ENCODE peak calls at places on chromosomes 16 and 17, in seven cellular contexts. One of them, this sample, is unnamed.
A peak's percentile ranks its signal among the peaks of the same experiment; 100 is the strongest.

GRCh38 chr16:88650749-88651275 is at the start of gene CYBA:
- DNase-seq in Peyer's patch: peak; percentile 94
- DNase-seq in sigmoid colon: peak; percentile 82
- DNase-seq in tibial nerve: peak; percentile 31
- DNase-seq in prostate gland: peak; percentile 41
- DNase-seq in gastrocnemius medialis: peak; percentile 46
- DNase-seq in testis: peak; percentile 36
- DNase-seq in this sample: peak; percentile 85

GRCh38 chr16:89365996-89366395 is 124.4 kb downstream of the ANKRD11 start:
- DNase-seq in Peyer's patch: no peak
- DNase-seq in sigmoid colon: no peak
- DNase-seq in tibial nerve: no peak
- DNase-seq in prostate gland: no peak
- DNase-seq in gastrocnemius medialis: no peak
- DNase-seq in testis: no peak
- DNase-seq in this sample: no peak

GRCh38 chr17:57527437-57528083 is 217.5 kb downstream of the CCDC182 start:
- DNase-seq in Peyer's patch: no peak
- DNase-seq in sigmoid colon: no peak
- DNase-seq in tibial nerve: no peak
- DNase-seq in prostate gland: no peak
- DNase-seq in gastrocnemius medialis: no peak
- DNase-seq in testis: no peak
- DNase-seq in this sample: no peak

GRCh38 chr17:7883781-7884386 is 4.7 kb upstream of the CHD3 start:
- DNase-seq in Peyer's patch: peak; percentile 36
- DNase-seq in sigmoid colon: no peak
- DNase-seq in tibial nerve: no peak
- DNase-seq in prostate gland: no peak
- DNase-seq in gastrocnemius medialis: no peak
- DNase-seq in testis: no peak
- DNase-seq in this sample: no peak

GRCh38 chr16:88456356-88457292 is 3.5 kb downstream of the ZFPM1 start:
- DNase-seq in Peyer's patch: peak; percentile 62
- DNase-seq in sigmoid colon: no peak
- DNase-seq in tibial nerve: no peak
- DNase-seq in prostate gland: no peak
- DNase-seq in gastrocnemius medialis: no peak
- DNase-seq in testis: no peak
- DNase-seq in this sample: no peak

GRCh38 chr16:50742521-50743150 is 750 bp downstream of the CYLD start:
- DNase-seq in Peyer's patch: peak; percentile 71
- DNase-seq in sigmoid colon: no peak
- DNase-seq in tibial nerve: no peak
- DNase-seq in prostate gland: no peak
- DNase-seq in gastrocnemius medialis: peak; percentile 43
- DNase-seq in testis: no peak
- DNase-seq in this sample: no peak

GRCh38 chr17:16013943-16014407 is 14.4 kb downstream of the TTC19 start:
- DNase-seq in Peyer's patch: no peak
- DNase-seq in sigmoid colon: no peak
- DNase-seq in tibial nerve: no peak
- DNase-seq in prostate gland: no peak
- DNase-seq in gastrocnemius medialis: no peak
- DNase-seq in testis: no peak
- DNase-seq in this sample: no peak

GRCh38 chr16:69532761-69533459 is 32.9 kb upstream of the NFAT5 start:
- DNase-seq in Peyer's patch: no peak
- DNase-seq in sigmoid colon: no peak
- DNase-seq in tibial nerve: no peak
- DNase-seq in prostate gland: no peak
- DNase-seq in gastrocnemius medialis: no peak
- DNase-seq in testis: no peak
- DNase-seq in this sample: no peak

GRCh38 chr17:29722411-29723198 is 99.9 kb upstream of the CORO6 start:
- DNase-seq in Peyer's patch: peak; percentile 87
- DNase-seq in sigmoid colon: peak; percentile 78
- DNase-seq in tibial nerve: peak; percentile 67
- DNase-seq in prostate gland: peak; percentile 11
- DNase-seq in gastrocnemius medialis: peak; percentile 69
- DNase-seq in testis: peak; percentile 52
- DNase-seq in this sample: no peak

GRCh38 chr17:40453881-40454630 is 10.8 kb downstream of the IGFBP4 start:
- DNase-seq in Peyer's patch: no peak
- DNase-seq in sigmoid colon: no peak
- DNase-seq in tibial nerve: no peak
- DNase-seq in prostate gland: no peak
- DNase-seq in gastrocnemius medialis: no peak
- DNase-seq in testis: no peak
- DNase-seq in this sample: no peak

GRCh38 chr17:15261063-15261817 is 3.9 kb downstream of the PMP22 start:
- DNase-seq in Peyer's patch: peak; percentile 60
- DNase-seq in sigmoid colon: peak; percentile 84
- DNase-seq in tibial nerve: peak; percentile 32
- DNase-seq in prostate gland: no peak
- DNase-seq in gastrocnemius medialis: peak; percentile 80
- DNase-seq in testis: peak; percentile 60
- DNase-seq in this sample: peak; percentile 80

GRCh38 chr17:66707051-66707450 is 127.9 kb upstream of the CACNG5 start:
- DNase-seq in Peyer's patch: no peak
- DNase-seq in sigmoid colon: no peak
- DNase-seq in tibial nerve: no peak
- DNase-seq in prostate gland: no peak
- DNase-seq in gastrocnemius medialis: no peak
- DNase-seq in testis: no peak
- DNase-seq in this sample: no peak

GRCh38 chr16:48616571-48616970 is 6.6 kb upstream of the N4BP1 start:
- DNase-seq in Peyer's patch: no peak
- DNase-seq in sigmoid colon: peak; percentile 11
- DNase-seq in tibial nerve: no peak
- DNase-seq in prostate gland: no peak
- DNase-seq in gastrocnemius medialis: no peak
- DNase-seq in testis: no peak
- DNase-seq in this sample: no peak

GRCh38 chr17:49873926-49874325 is 26.1 kb upstream of the TAC4 start:
- DNase-seq in Peyer's patch: no peak
- DNase-seq in sigmoid colon: no peak
- DNase-seq in tibial nerve: no peak
- DNase-seq in prostate gland: no peak
- DNase-seq in gastrocnemius medialis: no peak
- DNase-seq in testis: no peak
- DNase-seq in this sample: no peak

GRCh38 chr17:43848601-43849000 is 1.6 kb downstream of the CD300LG start:
- DNase-seq in Peyer's patch: no peak
- DNase-seq in sigmoid colon: no peak
- DNase-seq in tibial nerve: no peak
- DNase-seq in prostate gland: no peak
- DNase-seq in gastrocnemius medialis: no peak
- DNase-seq in testis: no peak
- DNase-seq in this sample: peak; percentile 31

GRCh38 chr17:28946239-28946638 is 5.1 kb downstream of the PHF12 start:
- DNase-seq in Peyer's patch: no peak
- DNase-seq in sigmoid colon: no peak
- DNase-seq in tibial nerve: no peak
- DNase-seq in prostate gland: peak; percentile 65
- DNase-seq in gastrocnemius medialis: no peak
- DNase-seq in testis: no peak
- DNase-seq in this sample: no peak

GRCh38 chr17:32910769-32911168 is 17.2 kb upstream of the TMEM98 start:
- DNase-seq in Peyer's patch: peak; percentile 77
- DNase-seq in sigmoid colon: no peak
- DNase-seq in tibial nerve: no peak
- DNase-seq in prostate gland: no peak
- DNase-seq in gastrocnemius medialis: no peak
- DNase-seq in testis: no peak
- DNase-seq in this sample: no peak

GRCh38 chr17:49362723-49363117 is 670 bp upstream of the ZNF652 start:
- DNase-seq in Peyer's patch: no peak
- DNase-seq in sigmoid colon: no peak
- DNase-seq in tibial nerve: no peak
- DNase-seq in prostate gland: no peak
- DNase-seq in gastrocnemius medialis: no peak
- DNase-seq in testis: no peak
- DNase-seq in this sample: no peak

GRCh38 chr16:85216522-85217375 is 104.5 kb upstream of the CIBAR2 start:
- DNase-seq in Peyer's patch: no peak
- DNase-seq in sigmoid colon: no peak
- DNase-seq in tibial nerve: no peak
- DNase-seq in prostate gland: no peak
- DNase-seq in gastrocnemius medialis: no peak
- DNase-seq in testis: no peak
- DNase-seq in this sample: no peak

GRCh38 chr17:16339959-16340358 is 13.3 kb downstream of the CENPV start:
- DNase-seq in Peyer's patch: no peak
- DNase-seq in sigmoid colon: no peak
- DNase-seq in tibial nerve: no peak
- DNase-seq in prostate gland: no peak
- DNase-seq in gastrocnemius medialis: no peak
- DNase-seq in testis: no peak
- DNase-seq in this sample: no peak

GRCh38 chr17:42436401-42436800 is 13.3 kb upstream of the CAVIN1 start:
- DNase-seq in Peyer's patch: no peak
- DNase-seq in sigmoid colon: peak; percentile 87
- DNase-seq in tibial nerve: peak; percentile 71
- DNase-seq in prostate gland: no peak
- DNase-seq in gastrocnemius medialis: peak; percentile 62
- DNase-seq in testis: no peak
- DNase-seq in this sample: peak; percentile 68

GRCh38 chr17:47288531-47289116 is 35.0 kb downstream of the ITGB3 start:
- DNase-seq in Peyer's patch: no peak
- DNase-seq in sigmoid colon: no peak
- DNase-seq in tibial nerve: no peak
- DNase-seq in prostate gland: no peak
- DNase-seq in gastrocnemius medialis: no peak
- DNase-seq in testis: peak; percentile 45
- DNase-seq in this sample: no peak

GRCh38 chr17:47285003-47285402 is 31.4 kb downstream of the ITGB3 start:
- DNase-seq in Peyer's patch: no peak
- DNase-seq in sigmoid colon: no peak
- DNase-seq in tibial nerve: no peak
- DNase-seq in prostate gland: no peak
- DNase-seq in gastrocnemius medialis: no peak
- DNase-seq in testis: no peak
- DNase-seq in this sample: no peak

GRCh38 chr17:47287639-47288038 is 34.0 kb downstream of the ITGB3 start:
- DNase-seq in Peyer's patch: no peak
- DNase-seq in sigmoid colon: no peak
- DNase-seq in tibial nerve: no peak
- DNase-seq in prostate gland: no peak
- DNase-seq in gastrocnemius medialis: no peak
- DNase-seq in testis: no peak
- DNase-seq in this sample: no peak

GRCh38 chr17:47287068-47287467 is 33.4 kb downstream of the ITGB3 start:
- DNase-seq in Peyer's patch: no peak
- DNase-seq in sigmoid colon: no peak
- DNase-seq in tibial nerve: no peak
- DNase-seq in prostate gland: no peak
- DNase-seq in gastrocnemius medialis: no peak
- DNase-seq in testis: no peak
- DNase-seq in this sample: no peak

GRCh38 chr17:47286198-47286914 is 32.7 kb downstream of the ITGB3 start:
- DNase-seq in Peyer's patch: peak; percentile 56
- DNase-seq in sigmoid colon: no peak
- DNase-seq in tibial nerve: no peak
- DNase-seq in prostate gland: no peak
- DNase-seq in gastrocnemius medialis: no peak
- DNase-seq in testis: no peak
- DNase-seq in this sample: no peak
- TF ChIP-seq POLR2A in Peyer's patch: no peak
- TF ChIP-seq POLR2A in sigmoid colon: no peak
- TF ChIP-seq POLR2A in tibial nerve: no peak
- TF ChIP-seq POLR2A in prostate gland: no peak
- TF ChIP-seq POLR2A in gastrocnemius medialis: no peak
- TF ChIP-seq POLR2A in testis: no peak
- TF ChIP-seq POLR2A in this sample: no peak

DNA sequence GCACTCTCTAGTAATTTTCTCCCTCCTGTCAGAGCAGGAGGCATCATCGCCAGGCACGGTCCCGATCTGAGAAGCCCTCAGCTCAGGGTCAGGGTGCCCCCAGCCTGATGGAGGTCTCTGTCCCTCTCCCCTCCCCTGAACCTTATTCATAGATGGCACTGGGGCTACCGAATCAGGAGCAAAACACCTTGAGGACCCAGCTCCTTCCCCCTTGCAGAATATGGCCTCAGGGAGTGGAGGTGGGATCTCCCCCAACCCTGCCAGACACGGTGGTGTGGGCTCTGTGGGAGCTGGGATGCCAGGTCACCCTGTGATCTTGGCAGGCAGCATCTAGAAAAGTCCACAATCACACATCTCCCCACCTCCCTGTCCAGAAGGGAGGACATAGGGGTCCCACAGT is 2.5 kb downstream of the CPNE2 start:
- DNase-seq in Peyer's patch: no peak
- DNase-seq in sigmoid colon: no peak
- DNase-seq in tibial nerve: no peak
- DNase-seq in prostate gland: no peak
- DNase-seq in gastrocnemius medialis: no peak
- DNase-seq in testis: no peak
- DNase-seq in this sample: no peak
- H3K27ac ChIP-seq in Peyer's patch: no peak overlapping the region
- H3K27ac ChIP-seq in sigmoid colon: no peak overlapping the region
- H3K27ac ChIP-seq in tibial nerve: no peak overlapping the region
- H3K27ac ChIP-seq in prostate gland: no peak overlapping the region
- H3K27ac ChIP-seq in gastrocnemius medialis: no peak overlapping the region
- H3K27ac ChIP-seq in testis: no peak overlapping the region
- H3K27ac ChIP-seq in this sample: no peak overlapping the region

GRCh38 chr17:22512997-22513538 is 820.7 kb downstream of the KCNJ18 start:
- DNase-seq in Peyer's patch: no peak
- DNase-seq in sigmoid colon: no peak
- DNase-seq in tibial nerve: no peak
- DNase-seq in prostate gland: no peak
- DNase-seq in gastrocnemius medialis: no peak
- DNase-seq in testis: peak; percentile 45
- DNase-seq in this sample: no peak
- TF ChIP-seq CTCF in Peyer's patch: no peak
- TF ChIP-seq CTCF in sigmoid colon: no peak
- TF ChIP-seq CTCF in tibial nerve: no peak
- TF ChIP-seq CTCF in prostate gland: no peak
- TF ChIP-seq CTCF in gastrocnemius medialis: no peak
- TF ChIP-seq CTCF in testis: no peak
- TF ChIP-seq CTCF in this sample: no peak

GRCh38 chr17:38869647-38870258 is at the start of gene LASP1:
- DNase-seq in Peyer's patch: peak; percentile 96
- DNase-seq in sigmoid colon: peak; percentile 94
- DNase-seq in tibial nerve: peak; percentile 85
- DNase-seq in prostate gland: peak; percentile 89
- DNase-seq in gastrocnemius medialis: peak; percentile 77
- DNase-seq in testis: peak; percentile 92
- DNase-seq in this sample: peak; percentile 96

GRCh38 chr17:38871992-38872605 is 2.2 kb downstream of the LASP1 start:
- DNase-seq in Peyer's patch: no peak
- DNase-seq in sigmoid colon: no peak
- DNase-seq in tibial nerve: no peak
- DNase-seq in prostate gland: no peak
- DNase-seq in gastrocnemius medialis: no peak
- DNase-seq in testis: no peak
- DNase-seq in this sample: no peak

GRCh38 chr17:38871247-38871991 is 1.6 kb downstream of the LASP1 start:
- DNase-seq in Peyer's patch: peak; percentile 94
- DNase-seq in sigmoid colon: peak; percentile 82
- DNase-seq in tibial nerve: peak; percentile 77
- DNase-seq in prostate gland: peak; percentile 21
- DNase-seq in gastrocnemius medialis: peak; percentile 63
- DNase-seq in testis: peak; percentile 57
- DNase-seq in this sample: peak; percentile 58

GRCh38 chr17:38868968-38869646 is 751 bp upstream of the LASP1 start:
- DNase-seq in Peyer's patch: peak; percentile 96
- DNase-seq in sigmoid colon: peak; percentile 97
- DNase-seq in tibial nerve: peak; percentile 96
- DNase-seq in prostate gland: peak; percentile 85
- DNase-seq in gastrocnemius medialis: peak; percentile 89
- DNase-seq in testis: peak; percentile 95
- DNase-seq in this sample: peak; percentile 86

GRCh38 chr17:38870259-38871165 is 654 bp downstream of the LASP1 start:
- DNase-seq in Peyer's patch: peak; percentile 91
- DNase-seq in sigmoid colon: peak; percentile 91
- DNase-seq in tibial nerve: peak; percentile 75
- DNase-seq in prostate gland: peak; percentile 69
- DNase-seq in gastrocnemius medialis: peak; percentile 67
- DNase-seq in testis: peak; percentile 83
- DNase-seq in this sample: peak; percentile 81
- TF ChIP-seq POLR2A in Peyer's patch: no peak
- TF ChIP-seq POLR2A in sigmoid colon: no peak
- TF ChIP-seq POLR2A in tibial nerve: no peak
- TF ChIP-seq POLR2A in prostate gland: peak; percentile 45
- TF ChIP-seq POLR2A in gastrocnemius medialis: no peak
- TF ChIP-seq POLR2A in testis: no peak
- TF ChIP-seq POLR2A in this sample: no peak